ENCODE peak calls at places on chromosomes 2 and 18, in eight cellular contexts. R is A673, U is heart left ventricle, E is IMR-90, S is breast epithelium, L is ovary, K is HepG2, D is lower lobe of right lung. A is an unnamed sample.

GRCh38 chr2:217954971-217955740 is 47.6 kb downstream of the TNS1 start:
- DNase-seq in U (peak; percentile 19), K (no peak), L (peak; percentile 24), E (no peak), D (peak; percentile 49), R (no peak), S (no peak), A (no peak)

GRCh38 chr2:190221438-190221837 is 98.2 kb downstream of the HIBCH start:
- DNase-seq in D (no peak), K (no peak), U (no peak), L (no peak), E (no peak), R (no peak), S (no peak), A (no peak)

GRCh38 chr2:69911985-69912563 is 2.8 kb upstream of the MXD1 start:
- DNase-seq in U (no peak), S (no peak), L (no peak), K (peak; percentile 66), D (no peak), E (peak; percentile 58), R (peak; percentile 78), A (no peak)

GRCh38 chr2:132581917-132582316 is 88.1 kb downstream of the LYPD1 start:
- DNase-seq in E (no peak), D (no peak), K (no peak), S (peak; percentile 25), U (no peak), R (no peak), L (no peak), A (no peak)

GRCh38 chr2:26640781-26641564 is at the start of gene CIB4:
- DNase-seq in E (no peak), L (no peak), D (no peak), R (no peak), U (no peak), S (peak; percentile 69), K (no peak), A (no peak)

GRCh38 chr18:58351776-58352175 is 277.1 kb downstream of the ALPK2 start:
- DNase-seq in R (no peak), D (no peak), L (no peak), K (no peak), S (no peak), U (no peak), E (no peak), A (no peak)

GRCh38 chr18:30486856-30487255 is 555.7 kb downstream of the DSC3 start:
- DNase-seq in L (no peak), K (no peak), U (no peak), E (no peak), D (no peak), R (no peak), S (no peak), A (no peak)

GRCh38 chr18:45050712-45051639 is 370.3 kb downstream of the SETBP1 start:
- DNase-seq in D (no peak), L (no peak), U (no peak), E (peak; percentile 96), S (no peak), R (no peak), K (no peak), A (no peak)

GRCh38 chr2:138107288-138107687 is 143.0 kb downstream of the HNMT start:
- DNase-seq in D (no peak), S (no peak), U (no peak), K (peak; percentile 49), R (no peak), E (no peak), L (no peak), A (no peak)

GRCh38 chr2:239283961-239284801 is 116.6 kb downstream of the HDAC4 start:
- DNase-seq in R (no peak), L (peak; percentile 26), U (no peak), E (no peak), S (no peak), D (peak; percentile 44), K (no peak), A (no peak)

GRCh38 chr2:240928476-240929363 is 22.6 kb downstream of the CROCC2 start:
- DNase-seq in D (no peak), E (no peak), L (peak; percentile 15), R (no peak), K (no peak), S (peak; percentile 5), U (no peak), A (peak; percentile 13)

GRCh38 chr2:86072271-86072858 is 33.3 kb downstream of the POLR1A start:
- DNase-seq in D (peak; percentile 65), R (no peak), K (no peak), E (no peak), L (no peak), U (peak; percentile 66), S (peak; percentile 80), A (peak; percentile 61)

GRCh38 chr2:153394247-153394646 is 84.3 kb downstream of the RPRM start:
- DNase-seq in S (no peak), K (no peak), U (no peak), D (no peak), R (no peak), L (no peak), E (no peak), A (no peak)

GRCh38 chr2:195543902-195544894 is 112.8 kb upstream of the SLC39A10 start:
- DNase-seq in R (no peak), L (no peak), S (no peak), D (no peak), U (no peak), E (peak; percentile 93), K (peak; percentile 44), A (no peak)

GRCh38 chr2:105775809-105776559 is 31.3 kb downstream of the NCK2 start:
- DNase-seq in R (no peak), K (no peak), U (no peak), L (no peak), D (no peak), S (no peak), E (no peak), A (no peak)

GRCh38 chr2:65292461-65293127 is 65.0 kb downstream of the ACTR2 start:
- DNase-seq in L (no peak), S (no peak), R (no peak), E (no peak), D (no peak), K (no peak), U (no peak), A (peak; percentile 35)

GRCh38 chr2:176804392-176804791 is 408.2 kb upstream of the HNRNPA3 start:
- DNase-seq in K (no peak), L (no peak), D (no peak), U (no peak), S (no peak), R (no peak), E (no peak), A (no peak)

GRCh38 chr2:36869606-36870005 is 96.7 kb downstream of the STRN start:
- DNase-seq in D (no peak), S (no peak), E (no peak), K (no peak), R (no peak), U (no peak), L (no peak), A (no peak)

DNA sequence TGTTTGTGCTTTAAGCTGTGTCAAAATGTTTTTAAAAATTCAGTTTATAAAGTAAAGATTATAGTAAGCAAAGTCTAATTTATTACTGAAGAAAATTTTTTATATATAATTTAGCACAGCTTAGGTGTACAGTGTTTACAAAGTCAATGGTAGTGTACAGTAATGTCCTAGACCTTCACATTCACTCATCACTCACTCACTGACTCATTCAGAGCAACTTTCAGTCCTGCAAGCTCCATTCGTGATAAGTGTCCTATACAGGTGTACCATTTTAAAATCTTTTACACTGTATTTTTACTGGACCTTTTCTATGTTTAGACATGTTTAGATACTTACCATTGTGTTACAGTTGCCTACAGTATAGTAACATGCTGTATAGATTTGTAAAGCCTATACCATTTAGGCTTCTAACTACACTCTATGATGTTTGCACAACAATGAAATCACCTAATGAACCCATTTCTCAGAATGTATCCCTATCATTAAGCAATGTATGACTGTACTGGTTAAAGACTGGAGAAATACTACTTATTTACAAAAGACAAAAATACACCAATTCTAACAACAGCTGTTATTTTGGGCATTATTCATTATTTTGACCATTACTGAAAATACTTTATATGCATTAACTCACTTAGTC is 95.1 kb downstream of the STRN start:
- DNase-seq in E (no peak), D (no peak), R (no peak), L (no peak), S (no peak), U (no peak), K (no peak), A (no peak)
- H3K27ac ChIP-seq in E (no peak overlapping the region), D (no peak overlapping the region), R (no peak overlapping the region), L (no peak overlapping the region), S (no peak overlapping the region), U (no peak overlapping the region), K (no peak overlapping the region), A (no peak overlapping the region)

GRCh38 chr2:17336458-17336857 is 181.8 kb downstream of the RAD51AP2 start:
- DNase-seq in K (no peak), S (no peak), E (no peak), R (no peak), L (no peak), U (no peak), D (no peak), A (no peak)

GRCh38 chr2:17327649-17328048 is 190.6 kb downstream of the RAD51AP2 start:
- DNase-seq in S (no peak), D (no peak), U (no peak), E (no peak), R (no peak), K (no peak), L (no peak), A (no peak)

GRCh38 chr2:17328161-17328560 is 190.1 kb downstream of the RAD51AP2 start:
- DNase-seq in U (no peak), R (no peak), L (no peak), E (no peak), D (no peak), S (no peak), K (no peak), A (no peak)

GRCh38 chr2:17334300-17334699 is 183.9 kb downstream of the RAD51AP2 start:
- DNase-seq in S (no peak), E (no peak), U (no peak), D (no peak), R (no peak), L (no peak), K (no peak), A (no peak)

GRCh38 chr2:17331636-17332035 is 186.6 kb downstream of the RAD51AP2 start:
- DNase-seq in K (no peak), S (no peak), D (no peak), U (no peak), E (no peak), R (no peak), L (no peak), A (no peak)
- TF ChIP-seq CTCF in K (no peak), S (no peak), D (no peak), U (no peak), E (no peak), R (no peak), L (no peak), A (no peak)

DNA sequence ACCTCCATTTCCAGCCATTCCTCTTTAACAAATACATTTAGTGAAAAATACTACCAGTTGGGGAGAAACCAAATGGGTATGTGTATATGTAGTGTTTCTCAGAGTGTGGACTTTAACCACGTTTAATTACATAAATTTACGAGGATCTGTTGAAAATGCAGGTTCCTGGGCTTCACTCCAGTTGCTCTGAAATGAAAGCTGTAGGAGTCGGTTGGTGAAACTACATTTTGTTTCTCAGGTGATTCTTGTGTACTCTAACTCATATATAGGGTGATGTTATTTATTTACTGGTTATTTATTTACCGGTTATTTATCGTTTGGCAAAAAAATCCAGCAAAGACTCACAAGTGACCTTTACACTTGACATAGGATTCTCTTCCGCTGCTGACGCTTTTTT is 401 bp upstream of the TANK start:
- DNase-seq in R (no peak), E (no peak), S (no peak), K (no peak), L (no peak), U (no peak), D (no peak), A (no peak)
- H3K27ac ChIP-seq in R (peak overlapping the region; percentile 85), E (no peak overlapping the region), S (peak overlapping the region; percentile 99), K (peak overlapping the region; percentile 92), L (peak overlapping the region; percentile 90), U (peak overlapping the region; percentile 87), D (peak overlapping the region; percentile 99), A (peak overlapping the region; percentile 95)

GRCh38 chr2:229445013-229445412 is 173.9 kb upstream of the PID1 start:
- DNase-seq in S (peak; percentile 69), R (no peak), K (peak; percentile 74), U (peak; percentile 29), L (peak; percentile 49), E (peak; percentile 92), D (no peak), A (peak; percentile 41)
- TF ChIP-seq CTCF in S (no peak), R (no peak), K (no peak), U (no peak), L (no peak), E (no peak), D (no peak), A (no peak)